ENCODE peak calls at places on chromosomes 6 and 20, in four cellular contexts. H, D, Y and M are unnamed samples.

GRCh38 chr20:53389516-53389915 is 204.1 kb downstream of the ZNF217 start:
- DNase-seq in H (no peak), D (no peak), Y (no peak), M (no peak)

GRCh38 chr6:149545258-149545753 is 537 bp downstream of the PPIL4 start:
- DNase-seq in H (peak; percentile 28), D (peak; percentile 57), Y (peak; percentile 23), M (peak; percentile 70)

GRCh38 chr6:119182404-119182803 is 103.9 kb upstream of the FAM184A start:
- DNase-seq in H (no peak), D (no peak), Y (no peak), M (no peak)

GRCh38 chr6:152338335-152339125 is 298.6 kb downstream of the SYNE1 start:
- DNase-seq in H (peak; percentile 55), D (no peak), Y (peak; percentile 38), M (peak; percentile 59)

GRCh38 chr6:83308833-83309232 is 115.7 kb downstream of the RWDD2A start:
- DNase-seq in H (no peak), D (no peak), Y (no peak), M (no peak)

GRCh38 chr6:167467793-167468431 is 143.0 kb downstream of the TTLL2 start:
- DNase-seq in H (no peak), D (no peak), Y (no peak), M (no peak)

GRCh38 chr6:54860132-54860531 is 13.6 kb downstream of the FAM83B start:
- DNase-seq in H (no peak), D (no peak), Y (no peak), M (no peak)

GRCh38 chr20:17664025-17664638 is 17.9 kb downstream of the RRBP1 start:
- DNase-seq in H (peak; percentile 24), D (no peak), Y (no peak), M (peak; percentile 1)

GRCh38 chr6:170575250-170575649 is 9.2 kb downstream of the PDCD2 start:
- DNase-seq in H (no peak), D (no peak), Y (no peak), M (no peak)

GRCh38 chr20:54086444-54087134 is 16.2 kb upstream of the BCAS1 start:
- DNase-seq in H (no peak), D (no peak), Y (no peak), M (no peak)

GRCh38 chr6:158686311-158686710 is 36.5 kb downstream of the SYTL3 start:
- DNase-seq in H (no peak), D (no peak), Y (no peak), M (no peak)

GRCh38 chr20:3797592-3798404 is 1.7 kb downstream of the CDC25B start:
- DNase-seq in H (no peak), D (no peak), Y (no peak), M (no peak)

GRCh38 chr20:3794701-3795420 is 1.2 kb upstream of the CDC25B start:
- DNase-seq in H (no peak), D (no peak), Y (no peak), M (no peak)

GRCh38 chr20:3796477-3797225 is 541 bp downstream of the CDC25B start:
- DNase-seq in H (no peak), D (no peak), Y (no peak), M (no peak)

GRCh38 chr20:3797226-3797545 is 1.1 kb downstream of the CDC25B start:
- DNase-seq in H (no peak), D (no peak), Y (no peak), M (no peak)

DNA sequence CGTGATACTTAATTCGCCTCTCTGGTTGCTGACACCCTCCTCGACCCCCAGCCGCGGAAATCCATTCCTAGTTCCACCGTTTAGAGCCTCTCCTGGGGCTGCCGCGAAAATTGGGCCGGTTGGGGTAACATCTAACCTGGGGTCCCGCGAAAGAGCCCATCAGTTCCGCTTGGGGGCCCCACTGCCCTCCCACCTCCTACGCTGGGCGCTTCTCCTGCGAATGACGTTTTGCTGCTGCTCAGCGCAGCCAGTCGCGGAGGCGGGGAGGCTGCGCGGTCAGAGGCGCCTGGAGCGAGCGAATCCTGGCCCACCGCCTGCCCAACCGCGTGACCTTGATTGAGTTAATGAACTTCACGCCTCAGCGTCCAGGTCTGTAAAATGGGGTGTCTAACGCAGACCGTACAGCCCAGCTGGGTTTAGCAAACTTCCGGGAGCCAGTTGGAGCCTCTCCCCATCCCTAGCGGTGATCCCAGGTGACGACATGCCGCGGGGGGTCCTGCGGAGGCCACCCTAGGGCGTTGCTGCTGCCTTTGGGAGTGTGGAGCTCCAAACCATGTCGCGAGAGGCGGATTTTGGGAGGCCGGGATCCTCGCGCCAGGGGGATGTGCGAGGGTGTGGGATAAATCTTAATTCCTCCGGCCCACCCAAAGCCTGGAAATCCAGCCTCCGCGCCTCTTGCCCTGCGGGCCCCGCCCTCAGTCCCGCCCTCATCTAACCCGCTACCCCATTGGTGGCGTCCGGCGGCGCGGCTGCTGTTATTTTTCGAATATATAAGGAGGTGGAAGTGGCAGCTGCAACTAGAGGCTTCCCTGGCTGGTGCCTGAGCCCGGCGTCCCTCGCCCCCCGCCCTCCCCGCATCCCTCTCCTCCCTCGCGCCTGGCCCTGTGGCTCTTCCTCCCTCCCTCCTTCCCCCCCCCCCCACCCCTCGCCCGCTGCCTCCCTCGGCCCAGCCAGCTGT is at the start of gene CDC25B:
- DNase-seq in H (peak; percentile 95), D (peak; percentile 94), Y (peak; percentile 93), M (peak; percentile 95)
- H3K4me1 ChIP-seq in H (peaks cover 36% of the 10 kb centered on the region), D (no peaks in the 10 kb centered on the region), Y (peaks cover 45% of the 10 kb centered on the region), M (peaks cover 36% of the 10 kb centered on the region)

GRCh38 chr20:31689141-31689540 is 33.5 kb downstream of the BCL2L1 start:
- DNase-seq in H (no peak), D (no peak), Y (no peak), M (no peak)

GRCh38 chr20:31693402-31693801 is 29.3 kb downstream of the BCL2L1 start:
- DNase-seq in H (no peak), D (no peak), Y (no peak), M (no peak)

GRCh38 chr20:31687777-31688176 is 34.9 kb downstream of the BCL2L1 start:
- DNase-seq in H (no peak), D (no peak), Y (no peak), M (no peak)

GRCh38 chr20:31691646-31692275 is 30.9 kb downstream of the BCL2L1 start:
- DNase-seq in H (no peak), D (no peak), Y (no peak), M (no peak)

DNA sequence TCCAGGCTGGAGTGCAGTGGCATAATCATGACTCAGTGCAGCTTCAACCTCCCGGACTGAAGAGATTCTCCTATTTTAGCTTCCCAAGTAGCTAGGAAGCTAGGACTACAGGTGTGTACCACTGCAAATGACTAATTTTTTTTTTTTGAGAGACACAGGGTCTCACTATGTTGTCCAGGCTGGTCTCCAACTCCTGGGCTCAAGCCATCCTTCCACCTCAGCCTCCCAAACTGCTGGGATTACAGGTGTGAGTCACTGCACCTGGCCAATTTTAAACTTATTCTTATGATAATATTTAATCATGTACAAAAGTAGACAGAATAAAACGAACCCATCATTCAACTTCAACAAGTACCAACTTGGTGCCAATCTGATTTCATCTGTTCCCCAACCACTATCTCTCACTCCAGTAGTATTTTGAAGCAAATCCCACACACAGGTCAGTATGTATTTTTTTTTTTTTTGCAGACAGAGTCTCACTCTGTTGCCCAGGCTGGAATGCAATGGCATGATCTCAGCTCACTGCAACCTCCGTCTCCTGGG is 32.5 kb downstream of the BCL2L1 start:
- DNase-seq in H (no peak), D (no peak), Y (no peak), M (no peak)
- H3K36me3 ChIP-seq in H (peaks cover 38% of the 10 kb centered on the region), D (peaks cover 18% of the 10 kb centered on the region), Y (peaks cover 11% of the 10 kb centered on the region), M (peaks cover 19% of the 10 kb centered on the region)

GRCh38 chr20:42603655-42604054 is 586.1 kb downstream of the PTPRT start:
- DNase-seq in H (no peak), D (no peak), Y (no peak), M (no peak)
- H3K4me3 ChIP-seq in H (no peak overlapping the region), D (no peak overlapping the region), Y (no peak overlapping the region), M (no peak overlapping the region)

DNA sequence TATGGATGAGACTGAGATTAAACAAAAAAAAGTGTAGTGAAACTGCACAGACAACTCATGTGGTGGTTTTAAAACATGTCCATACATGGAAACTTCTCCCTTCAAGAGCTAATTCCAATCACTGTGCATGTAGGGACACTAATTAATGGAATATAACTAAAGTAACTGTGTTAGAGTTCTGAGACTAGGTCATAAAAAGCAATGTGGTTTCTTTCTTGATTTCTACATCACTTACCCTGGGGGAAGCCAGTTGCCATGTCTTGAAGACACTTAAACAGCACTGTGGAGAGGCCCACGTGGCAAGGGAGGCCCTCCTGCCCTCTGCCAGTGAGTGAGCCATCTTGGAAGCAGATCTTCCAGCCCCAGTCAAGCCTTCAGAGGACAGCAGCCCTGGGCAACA is 118.2 kb upstream of the DST start:
- DNase-seq in H (no peak), D (no peak), Y (no peak), M (no peak)
- H3K4me1 ChIP-seq in H (peaks cover 17% of the 10 kb centered on the region), D (peaks cover 31% of the 10 kb centered on the region), Y (peaks cover 44% of the 10 kb centered on the region), M (peaks cover 54% of the 10 kb centered on the region)

GRCh38 chr6:160101262-160102205 is 20.1 kb upstream of the SLC22A1 start:
- DNase-seq in H (no peak), D (no peak), Y (no peak), M (peak; percentile 6)
- H3K36me3 ChIP-seq in H (peaks cover 90% of the 10 kb centered on the region), D (peaks cover 24% of the 10 kb centered on the region), Y (peaks cover 59% of the 10 kb centered on the region), M (peaks cover 1% of the 10 kb centered on the region)

GRCh38 chr6:32148289-32148688 is 3.5 kb downstream of the PRRT1 start:
- DNase-seq in H (no peak), D (no peak), Y (no peak), M (no peak)

GRCh38 chr6:32147401-32148132 is 4.2 kb downstream of the PRRT1 start:
- DNase-seq in H (no peak), D (no peak), Y (no peak), M (peak; percentile 11)

GRCh38 chr6:32149577-32149845 is 2.2 kb downstream of the PRRT1 start:
- DNase-seq in H (no peak), D (no peak), Y (no peak), M (no peak)

GRCh38 chr6:32149932-32150920 is 1.5 kb downstream of the PRRT1 start:
- DNase-seq in H (no peak), D (no peak), Y (no peak), M (no peak)

GRCh38 chr6:32148722-32149576 is 2.8 kb downstream of the PRRT1 start:
- DNase-seq in H (peak; percentile 86), D (peak; percentile 63), Y (no peak), M (no peak)
- H3K4me3 ChIP-seq in H (peak overlapping the region; percentile 32), D (no peak overlapping the region), Y (no peak overlapping the region), M (no peak overlapping the region)

GRCh38 chr6:75279418-75279817 is 5.2 kb downstream of the TMEM30A start:
- DNase-seq in H (no peak), D (no peak), Y (no peak), M (no peak)
- H3K4me1 ChIP-seq in H (peaks cover 48% of the 10 kb centered on the region), D (peaks cover 30% of the 10 kb centered on the region), Y (peaks cover 86% of the 10 kb centered on the region), M (peaks cover 16% of the 10 kb centered on the region)

DNA sequence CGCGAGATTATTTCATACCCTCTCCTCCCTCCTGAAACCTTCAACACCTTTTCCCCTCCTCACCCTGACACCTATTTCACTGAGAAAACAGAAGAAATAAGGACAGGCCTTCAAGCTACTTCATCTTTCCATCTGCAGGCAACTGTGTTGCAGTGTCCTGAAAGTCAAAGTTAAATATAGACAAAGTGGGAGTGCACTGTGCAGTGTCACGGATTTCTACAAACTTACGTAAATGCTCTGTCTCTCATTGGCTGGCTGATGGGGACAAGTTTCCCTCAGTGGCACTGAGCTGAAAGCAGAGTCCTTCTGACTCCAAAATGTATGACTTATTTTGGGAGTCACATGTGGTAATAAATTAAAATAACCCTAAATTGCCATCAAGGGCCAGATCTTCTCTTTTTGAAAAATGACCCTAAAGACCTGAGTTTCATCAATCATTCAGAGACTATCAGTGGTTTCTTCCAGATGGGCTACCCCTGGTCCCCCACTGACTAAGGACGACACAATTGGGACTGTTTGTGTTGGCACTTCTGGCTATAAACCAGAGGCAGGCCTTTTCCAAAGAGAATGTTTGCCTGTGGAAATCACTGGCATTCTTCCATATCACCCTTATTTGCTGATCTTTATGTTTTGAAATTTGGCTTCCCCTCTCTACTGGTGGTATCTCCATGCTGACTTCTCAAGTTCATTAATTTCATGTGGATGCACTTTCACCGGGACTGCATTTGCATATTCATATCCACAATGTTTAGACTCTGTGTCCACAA is 21.6 kb downstream of the ALDH8A1 start:
- DNase-seq in H (no peak), D (no peak), Y (no peak), M (no peak)
- H3K36me3 ChIP-seq in H (peaks cover 6% of the 10 kb centered on the region), D (no peaks in the 10 kb centered on the region), Y (no peaks in the 10 kb centered on the region), M (no peaks in the 10 kb centered on the region)